ENCODE peak calls at places on chromosome 22, in eight cellular contexts. One of them, this sample, is unnamed.

GRCh38 chr22:27381960-27382742 is 419.4 kb downstream of the MN1 start:
- ATAC-seq in right cardiac atrium: no peak
- ATAC-seq in HCT116: peak; percentile 70
- ATAC-seq in GM12878: no peak
- ATAC-seq in body of pancreas: no peak
- ATAC-seq in natural killer cell treated with Interleukin-12 subunit alpha and Interleukin-12 subunit beta and Interleukin-15 and Interleukin-18, amount 100 ng/mL, for 72 hours: peak; percentile 54
- ATAC-seq in activated CD8-positive, alpha-beta memory T cell treated with anti-CD3 and anti-CD28 coated beads, Interleukin-2, amount 10 ng/mL, durations not matched to agents 7 days and 5 days: no peak
- ATAC-seq in Panc1: no peak
- ATAC-seq in this sample: no peak

GRCh38 chr22:20000246-20001081 is 16.2 kb downstream of the ARVCF start:
- ATAC-seq in right cardiac atrium: peak; percentile 64
- ATAC-seq in HCT116: no peak
- ATAC-seq in GM12878: no peak
- ATAC-seq in body of pancreas: no peak
- ATAC-seq in natural killer cell treated with Interleukin-12 subunit alpha and Interleukin-12 subunit beta and Interleukin-15 and Interleukin-18, amount 100 ng/mL, for 72 hours: no peak
- ATAC-seq in activated CD8-positive, alpha-beta memory T cell treated with anti-CD3 and anti-CD28 coated beads, Interleukin-2, amount 10 ng/mL, durations not matched to agents 7 days and 5 days: no peak
- ATAC-seq in Panc1: no peak
- ATAC-seq in this sample: no peak

GRCh38 chr22:49863936-49864335 is 10.3 kb downstream of the ZBED4 start:
- ATAC-seq in right cardiac atrium: no peak
- ATAC-seq in HCT116: no peak
- ATAC-seq in GM12878: no peak
- ATAC-seq in body of pancreas: no peak
- ATAC-seq in natural killer cell treated with Interleukin-12 subunit alpha and Interleukin-12 subunit beta and Interleukin-15 and Interleukin-18, amount 100 ng/mL, for 72 hours: no peak
- ATAC-seq in activated CD8-positive, alpha-beta memory T cell treated with anti-CD3 and anti-CD28 coated beads, Interleukin-2, amount 10 ng/mL, durations not matched to agents 7 days and 5 days: no peak
- ATAC-seq in Panc1: no peak
- ATAC-seq in this sample: no peak

GRCh38 chr22:40409613-40410113 is 39.3 kb downstream of the SGSM3 start:
- ATAC-seq in right cardiac atrium: no peak
- ATAC-seq in HCT116: no peak
- ATAC-seq in GM12878: no peak
- ATAC-seq in body of pancreas: no peak
- ATAC-seq in natural killer cell treated with Interleukin-12 subunit alpha and Interleukin-12 subunit beta and Interleukin-15 and Interleukin-18, amount 100 ng/mL, for 72 hours: no peak
- ATAC-seq in activated CD8-positive, alpha-beta memory T cell treated with anti-CD3 and anti-CD28 coated beads, Interleukin-2, amount 10 ng/mL, durations not matched to agents 7 days and 5 days: no peak
- ATAC-seq in Panc1: no peak
- ATAC-seq in this sample: no peak

GRCh38 chr22:18109410-18110193 is 1.0 kb upstream of the TUBA8 start:
- ATAC-seq in right cardiac atrium: no peak
- ATAC-seq in HCT116: no peak
- ATAC-seq in GM12878: peak; percentile 8
- ATAC-seq in body of pancreas: no peak
- ATAC-seq in natural killer cell treated with Interleukin-12 subunit alpha and Interleukin-12 subunit beta and Interleukin-15 and Interleukin-18, amount 100 ng/mL, for 72 hours: no peak
- ATAC-seq in activated CD8-positive, alpha-beta memory T cell treated with anti-CD3 and anti-CD28 coated beads, Interleukin-2, amount 10 ng/mL, durations not matched to agents 7 days and 5 days: no peak
- ATAC-seq in Panc1: peak; percentile 19
- ATAC-seq in this sample: no peak

GRCh38 chr22:48332438-48333322 is 1495.0 kb downstream of the BRD1 start:
- ATAC-seq in right cardiac atrium: no peak
- ATAC-seq in HCT116: no peak
- ATAC-seq in GM12878: no peak
- ATAC-seq in body of pancreas: no peak
- ATAC-seq in natural killer cell treated with Interleukin-12 subunit alpha and Interleukin-12 subunit beta and Interleukin-15 and Interleukin-18, amount 100 ng/mL, for 72 hours: no peak
- ATAC-seq in activated CD8-positive, alpha-beta memory T cell treated with anti-CD3 and anti-CD28 coated beads, Interleukin-2, amount 10 ng/mL, durations not matched to agents 7 days and 5 days: no peak
- ATAC-seq in Panc1: no peak
- ATAC-seq in this sample: no peak

GRCh38 chr22:43562843-43563242 is 151.0 kb downstream of the MPPED1 start:
- ATAC-seq in right cardiac atrium: peak; percentile 29
- ATAC-seq in HCT116: no peak
- ATAC-seq in GM12878: no peak
- ATAC-seq in body of pancreas: no peak
- ATAC-seq in natural killer cell treated with Interleukin-12 subunit alpha and Interleukin-12 subunit beta and Interleukin-15 and Interleukin-18, amount 100 ng/mL, for 72 hours: peak; percentile 5
- ATAC-seq in activated CD8-positive, alpha-beta memory T cell treated with anti-CD3 and anti-CD28 coated beads, Interleukin-2, amount 10 ng/mL, durations not matched to agents 7 days and 5 days: no peak
- ATAC-seq in Panc1: no peak
- ATAC-seq in this sample: no peak

GRCh38 chr22:25929479-25929878 is 187.5 kb downstream of the MYO18B start:
- ATAC-seq in right cardiac atrium: no peak
- ATAC-seq in HCT116: no peak
- ATAC-seq in GM12878: no peak
- ATAC-seq in body of pancreas: no peak
- ATAC-seq in natural killer cell treated with Interleukin-12 subunit alpha and Interleukin-12 subunit beta and Interleukin-15 and Interleukin-18, amount 100 ng/mL, for 72 hours: no peak
- ATAC-seq in activated CD8-positive, alpha-beta memory T cell treated with anti-CD3 and anti-CD28 coated beads, Interleukin-2, amount 10 ng/mL, durations not matched to agents 7 days and 5 days: no peak
- ATAC-seq in Panc1: no peak
- ATAC-seq in this sample: no peak